ENCODE peak calls at places on chromosomes 11 and 22, in four cellular contexts. O is SK-MEL-5, N is retina, T is neuronal stem cell. G is an unnamed sample.

GRCh38 chr11:10758959-10759358 is 7.9 kb downstream of the CTR9 start:
- DNase-seq in O (peak; percentile 30), N (no peak), T (no peak), G (no peak)

GRCh38 chr11:65279713-65280459 is 18.1 kb downstream of the POLA2 start:
- DNase-seq in O (peak; percentile 72), N (no peak), T (no peak), G (no peak)

GRCh38 chr11:2093575-2094353 is 45.4 kb downstream of the IGF2 start:
- DNase-seq in O (no peak), N (no peak), T (no peak), G (no peak)

GRCh38 chr11:122178795-122179194 is 62.8 kb upstream of the BLID start:
- DNase-seq in O (peak; percentile 69), N (no peak), T (no peak), G (no peak)

GRCh38 chr11:109853156-109853776 is 239.9 kb upstream of the ZC3H12C start:
- DNase-seq in O (peak; percentile 72), N (no peak), T (peak; percentile 31), G (peak; percentile 60)

GRCh38 chr11:106133529-106133928 is 56.1 kb downstream of the AASDHPPT start:
- DNase-seq in O (peak; percentile 37), N (no peak), T (no peak), G (peak; percentile 27)

GRCh38 chr22:45516923-45517675 is 14.4 kb downstream of the FBLN1 start:
- DNase-seq in O (no peak), N (peak; percentile 53), T (no peak), G (peak; percentile 42)

GRCh38 chr11:131923309-131923708 is 552.9 kb downstream of the NTM start:
- DNase-seq in O (no peak), N (no peak), T (no peak), G (no peak)

GRCh38 chr11:76773921-76774361 is 9.2 kb upstream of the TSKU start:
- DNase-seq in O (no peak), N (no peak), T (no peak), G (no peak)

GRCh38 chr22:20237480-20238440 is 30.4 kb downstream of the RTN4R start:
- DNase-seq in O (no peak), N (no peak), T (no peak), G (no peak)

GRCh38 chr22:49380095-49380827 is 447.4 kb downstream of the BRD1 start:
- DNase-seq in O (no peak), N (no peak), T (no peak), G (no peak)

GRCh38 chr11:110069158-110069737 is 23.9 kb upstream of the ZC3H12C start:
- DNase-seq in O (peak; percentile 88), N (no peak), T (no peak), G (peak; percentile 78)

GRCh38 chr11:44088871-44089270 is 6.6 kb upstream of the EXT2 start:
- DNase-seq in O (no peak), N (no peak), T (no peak), G (no peak)

GRCh38 chr22:39490135-39490798 is 11.8 kb upstream of the MIEF1 start:
- DNase-seq in O (peak; percentile 94), N (peak; percentile 48), T (peak; percentile 56), G (peak; percentile 64)

GRCh38 chr11:13577881-13578280 is 82.1 kb upstream of the PTH start:
- DNase-seq in O (no peak), N (no peak), T (no peak), G (no peak)

GRCh38 chr22:36538529-36538928 is 9.6 kb upstream of the EIF3D start:
- DNase-seq in O (no peak), N (no peak), T (no peak), G (no peak)